ENCODE peak calls at places on chromosomes 5 and 9, in six cellular contexts. T, L, N, K, Q and G are unnamed samples.

GRCh38 chr5:30540150-30540549 is 653.3 kb upstream of the CDH6 start:
- DNase-seq in K (no peak), Q (no peak), N (no peak), T (no peak), L (no peak), G (no peak)

GRCh38 chr9:108053555-108054061 is 564.0 kb upstream of the KLF4 start:
- DNase-seq in K (no peak), T (no peak), N (no peak), Q (peak), L (no peak), G (no peak)

GRCh38 chr5:170363671-170364070 is 25.5 kb downstream of the KCNMB1 start:
- DNase-seq in T (no peak), Q (no peak), L (no peak), N (no peak), K (no peak), G (no peak)

GRCh38 chr9:75591972-75592371 is 298.5 kb upstream of the PCSK5 start:
- DNase-seq in K (no peak), N (no peak), L (no peak), Q (no peak), T (no peak), G (no peak)

GRCh38 chr5:88957000-88957399 is 74.0 kb upstream of the MEF2C start:
- DNase-seq in K (no peak), Q (no peak), T (no peak), N (no peak), L (no peak), G (no peak)

GRCh38 chr5:53777864-53778618 is 217.6 kb downstream of the NDUFS4 start:
- DNase-seq in L (no peak), K (no peak), N (no peak), T (no peak), Q (no peak), G (no peak)

GRCh38 chr5:75337366-75338021 is 474 bp downstream of the HMGCR start:
- DNase-seq in Q (peak), N (no peak), K (peak), L (no peak), T (peak), G (peak)

GRCh38 chr5:167050568-167051214 is 1240.8 kb upstream of the WWC1 start:
- DNase-seq in T (no peak), N (no peak), L (no peak), Q (no peak), K (no peak), G (no peak)

GRCh38 chr9:34744295-34745221 is 34.6 kb upstream of the CCL21 start:
- DNase-seq in N (no peak), L (no peak), K (no peak), Q (no peak), T (no peak), G (peak)

GRCh38 chr5:134139891-134140469 is 25.5 kb downstream of the TCF7 start:
- DNase-seq in N (no peak), K (no peak), T (no peak), L (no peak), Q (no peak), G (no peak)

GRCh38 chr9:113636693-113637092 is 173.2 kb downstream of the RGS3 start:
- DNase-seq in T (no peak), K (no peak), N (no peak), Q (no peak), L (no peak), G (no peak)

GRCh38 chr9:591292-591691 is 250.2 kb upstream of the DMRT1 start:
- DNase-seq in T (no peak), L (no peak), N (no peak), K (no peak), Q (peak), G (peak)

GRCh38 chr9:137371966-137372651 is 50.9 kb downstream of the EXD3 start:
- DNase-seq in K (no peak), Q (no peak), N (no peak), L (no peak), T (no peak), G (no peak)

GRCh38 chr5:109983135-109983534 is 293.4 kb downstream of the MAN2A1 start:
- DNase-seq in T (no peak), K (no peak), N (no peak), L (no peak), Q (no peak), G (no peak)

GRCh38 chr5:133321833-133322420 is 270.1 kb downstream of the HSPA4 start:
- DNase-seq in Q (no peak), K (peak), N (no peak), T (no peak), L (no peak), G (no peak)

GRCh38 chr9:19720374-19720773 is 68.5 kb downstream of the SLC24A2 start:
- DNase-seq in N (no peak), Q (peak), T (no peak), L (no peak), K (no peak), G (no peak)

GRCh38 chr5:40052812-40053211 is 626.9 kb upstream of the PTGER4 start:
- DNase-seq in K (no peak), Q (no peak), N (no peak), T (no peak), L (no peak), G (no peak)

GRCh38 chr5:112895682-112896081 is 26.3 kb downstream of the REEP5 start:
- DNase-seq in Q (no peak), N (no peak), T (no peak), L (no peak), K (no peak), G (no peak)

GRCh38 chr5:149341846-149342245 is 3.5 kb upstream of the GRPEL2 start:
- DNase-seq in K (no peak), T (no peak), N (no peak), Q (no peak), L (no peak), G (no peak)

GRCh38 chr9:77816641-77817341 is 168.7 kb upstream of the GNA14 start:
- DNase-seq in Q (no peak), T (no peak), L (no peak), N (no peak), K (no peak), G (no peak)

GRCh38 chr9:124013263-124014211 is 2.0 kb downstream of the LHX2 start:
- DNase-seq in K (no peak), L (no peak), Q (no peak), T (no peak), N (no peak), G (no peak)

GRCh38 chr5:141778211-141778610 is 96.2 kb upstream of the ARAP3 start:
- DNase-seq in Q (no peak), K (no peak), T (no peak), N (no peak), L (no peak), G (no peak)

GRCh38 chr5:116013207-116013777 is 19.0 kb upstream of the ARL14EPL start:
- DNase-seq in Q (no peak), K (no peak), L (no peak), N (no peak), T (no peak), G (no peak)

GRCh38 chr9:137404971-137405584 is 17.9 kb downstream of the EXD3 start:
- DNase-seq in N (no peak), T (no peak), Q (no peak), K (no peak), L (no peak), G (no peak)

GRCh38 chr5:162193012-162193411 is 125.4 kb downstream of the GABRG2 start:
- DNase-seq in Q (no peak), L (no peak), K (no peak), N (no peak), T (no peak), G (no peak)

GRCh38 chr5:6899215-6899614 is 186.0 kb downstream of the TENT4A start:
- DNase-seq in N (no peak), Q (no peak), T (no peak), L (no peak), K (no peak), G (no peak)

GRCh38 chr9:95138474-95138873 is 179.0 kb downstream of the FANCC start:
- DNase-seq in L (no peak), Q (no peak), T (no peak), K (no peak), N (no peak), G (no peak)

GRCh38 chr5:92332039-92332438 is 948.9 kb upstream of the ARRDC3 start:
- DNase-seq in Q (no peak), L (no peak), K (no peak), T (no peak), N (no peak), G (no peak)

GRCh38 chr5:119288364-119289047 is 67.3 kb upstream of the TNFAIP8 start:
- DNase-seq in L (no peak), N (no peak), Q (no peak), T (no peak), K (no peak), G (no peak)

GRCh38 chr5:84430863-84431663 is 46.4 kb upstream of the EDIL3 start:
- DNase-seq in L (no peak), Q (no peak), K (no peak), N (no peak), T (no peak), G (no peak)

GRCh38 chr5:127940854-127941253 is 142.7 kb upstream of the SLC12A2 start:
- DNase-seq in T (no peak), Q (no peak), N (no peak), K (no peak), L (no peak), G (no peak)

GRCh38 chr9:71793386-71794105 is 25.2 kb upstream of the CEMIP2 start:
- DNase-seq in N (no peak), Q (peak), L (no peak), T (no peak), K (no peak), G (no peak)

GRCh38 chr5:95959964-95960801 is 1.5 kb downstream of the ELL2 start:
- DNase-seq in N (no peak), L (peak), Q (no peak), T (no peak), K (no peak), G (no peak)

GRCh38 chr5:33401482-33402390 is 39.0 kb upstream of the TARS1 start:
- DNase-seq in Q (no peak), T (no peak), K (no peak), N (no peak), L (no peak), G (no peak)

GRCh38 chr5:134409321-134409720 is 2.4 kb downstream of the CDKN2AIPNL start:
- DNase-seq in N (no peak), L (no peak), T (no peak), Q (no peak), K (no peak), G (no peak)